ENCODE peak calls at places on chromosomes 1 and 21, in seven cellular contexts. B, N, C, V, T, X and Y are unnamed samples.

GRCh38 chr1:8818325-8818775 is 910 bp upstream of the RERE start:
- DNase-seq in B (no peak), N (peak; percentile 64), C (no peak), V (peak; percentile 49), T (peak; percentile 88), X (no peak), Y (no peak)

GRCh38 chr1:167599839-167600581 is 30.0 kb upstream of the RCSD1 start:
- DNase-seq in B (no peak), N (peak; percentile 36), C (no peak), V (no peak), T (peak; percentile 27), X (peak; percentile 7), Y (no peak)

GRCh38 chr1:156623946-156624813 is 5.0 kb downstream of the HAPLN2 start:
- DNase-seq in B (no peak), N (peak; percentile 35), C (no peak), V (no peak), T (peak; percentile 44), X (no peak), Y (no peak)

GRCh38 chr1:226954777-226955176 is 14.7 kb downstream of the COQ8A start:
- DNase-seq in B (no peak), N (no peak), C (no peak), V (no peak), T (no peak), X (no peak), Y (no peak)

GRCh38 chr1:16235347-16235746 is 1.6 kb downstream of the CPLANE2 start:
- DNase-seq in B (no peak), N (no peak), C (no peak), V (no peak), T (no peak), X (no peak), Y (no peak)

GRCh38 chr1:28115267-28115666 is 26.9 kb upstream of the EYA3 start:
- DNase-seq in B (no peak), N (no peak), C (no peak), V (no peak), T (no peak), X (no peak), Y (no peak)

GRCh38 chr1:94612555-94613204 is 71.1 kb upstream of the F3 start:
- DNase-seq in B (no peak), N (no peak), C (no peak), V (no peak), T (no peak), X (no peak), Y (no peak)

GRCh38 chr1:215002471-215002870 is 80.1 kb upstream of the KCNK2 start:
- DNase-seq in B (no peak), N (no peak), C (peak; percentile 77), V (no peak), T (peak; percentile 25), X (no peak), Y (no peak)

GRCh38 chr1:31152181-31152768 is 86.8 kb upstream of the PUM1 start:
- DNase-seq in B (no peak), N (no peak), C (no peak), V (peak; percentile 84), T (peak; percentile 56), X (no peak), Y (no peak)

GRCh38 chr1:230902349-230902923 is 34.1 kb upstream of the C1orf198 start:
- DNase-seq in B (no peak), N (no peak), C (no peak), V (no peak), T (no peak), X (no peak), Y (no peak)

GRCh38 chr1:201254625-201255469 is 28.5 kb upstream of the PKP1 start:
- DNase-seq in B (peak; percentile 23), N (peak; percentile 49), C (no peak), V (peak; percentile 25), T (no peak), X (no peak), Y (no peak)

GRCh38 chr1:220013497-220013896 is 32.8 kb downstream of the EPRS1 start:
- DNase-seq in B (no peak), N (no peak), C (no peak), V (no peak), T (no peak), X (no peak), Y (no peak)

GRCh38 chr1:212450331-212450881 is 17.7 kb downstream of the NENF start:
- DNase-seq in B (no peak), N (no peak), C (no peak), V (no peak), T (no peak), X (no peak), Y (no peak)

GRCh38 chr1:85132078-85132715 is 68.6 kb downstream of the SYDE2 start:
- DNase-seq in B (no peak), N (no peak), C (no peak), V (no peak), T (no peak), X (no peak), Y (no peak)

GRCh38 chr1:207883104-207883651 is 27.7 kb downstream of the CD34 start:
- DNase-seq in B (no peak), N (no peak), C (no peak), V (no peak), T (no peak), X (no peak), Y (no peak)

GRCh38 chr1:6580119-6580587 is 359 bp downstream of the ZBTB48 start:
- DNase-seq in B (no peak), N (no peak), C (no peak), V (no peak), T (no peak), X (no peak), Y (no peak)

GRCh38 chr21:15141236-15141970 is 76.6 kb upstream of the NRIP1 start:
- DNase-seq in B (no peak), N (peak; percentile 86), C (no peak), V (no peak), T (no peak), X (no peak), Y (no peak)

GRCh38 chr1:221884821-221885220 is 142.9 kb upstream of the DUSP10 start:
- DNase-seq in B (no peak), N (no peak), C (no peak), V (no peak), T (no peak), X (no peak), Y (no peak)

GRCh38 chr21:37358392-37358791 is 8.2 kb upstream of the DYRK1A start:
- DNase-seq in B (no peak), N (no peak), C (no peak), V (no peak), T (no peak), X (no peak), Y (no peak)

GRCh38 chr21:38443110-38443509 is 55.2 kb downstream of the ERG start:
- DNase-seq in B (no peak), N (no peak), C (no peak), V (no peak), T (no peak), X (no peak), Y (no peak)

GRCh38 chr1:2636733-2637132 is 3.9 kb upstream of the MMEL1 start:
- DNase-seq in B (no peak), N (peak; percentile 13), C (no peak), V (no peak), T (no peak), X (no peak), Y (no peak)

GRCh38 chr1:210746024-210746423 is 387.9 kb downstream of the KCNH1 start:
- DNase-seq in B (no peak), N (no peak), C (no peak), V (no peak), T (no peak), X (no peak), Y (no peak)